ENCODE peak calls at places on chromosomes 4 and X, in four cellular contexts. One of them, this sample, is unnamed. For H3K9me2, the result is how much of the 10 kb centered on the place peaks cover.

GRCh38 chr4:147820975-147821374 is 89.1 kb downstream of the ARHGAP10 start:
- DNase-seq in PC-3: no peak
- DNase-seq in HCT116: no peak
- DNase-seq in GM23248: no peak
- DNase-seq in this sample: no peak

GRCh38 chr4:62670509-62670908 is 1470.4 kb downstream of the ADGRL3 start:
- DNase-seq in PC-3: no peak
- DNase-seq in HCT116: no peak
- DNase-seq in GM23248: no peak
- DNase-seq in this sample: peak

GRCh38 chr4:188781655-188782054 is 642.4 kb downstream of the TRIML1 start:
- DNase-seq in PC-3: peak
- DNase-seq in GM23248: peak
- DNase-seq in HCT116: peak
- DNase-seq in this sample: peak

GRCh38 chr4:68987007-68987406 is 35.4 kb upstream of the UGT2A3 start:
- DNase-seq in PC-3: no peak
- DNase-seq in HCT116: no peak
- DNase-seq in GM23248: no peak
- DNase-seq in this sample: no peak

GRCh38 chr4:140725556-140725955 is 30.6 kb downstream of the TBC1D9 start:
- DNase-seq in GM23248: no peak
- DNase-seq in HCT116: no peak
- DNase-seq in PC-3: no peak
- DNase-seq in this sample: no peak

GRCh38 chr4:118790544-118790943 is 45.4 kb downstream of the SEC24D start:
- DNase-seq in GM23248: no peak
- DNase-seq in PC-3: no peak
- DNase-seq in HCT116: no peak
- DNase-seq in this sample: no peak

GRCh38 chr4:186739317-186739716 is 15.7 kb upstream of the FAT1 start:
- DNase-seq in PC-3: no peak
- DNase-seq in GM23248: no peak
- DNase-seq in HCT116: no peak
- DNase-seq in this sample: no peak

GRCh38 chr4:164935363-164935762 is 42.1 kb downstream of the TRIM61 start:
- DNase-seq in HCT116: peak
- DNase-seq in PC-3: peak
- DNase-seq in GM23248: no peak
- DNase-seq in this sample: peak

GRCh38 chr4:79632114-79632513 is 224.1 kb upstream of the GK2 start:
- DNase-seq in GM23248: no peak
- DNase-seq in HCT116: no peak
- DNase-seq in PC-3: peak
- DNase-seq in this sample: no peak

GRCh38 chr4:96504386-96504785 is 664.5 kb downstream of the PDHA2 start:
- DNase-seq in HCT116: no peak
- DNase-seq in GM23248: no peak
- DNase-seq in PC-3: no peak
- DNase-seq in this sample: no peak

GRCh38 chr4:42428036-42428435 is 30.7 kb downstream of the SHISA3 start:
- DNase-seq in HCT116: no peak
- DNase-seq in GM23248: no peak
- DNase-seq in PC-3: no peak
- DNase-seq in this sample: no peak

GRCh38 chrX:8721536-8721935 is 10.4 kb downstream of the ANOS1 start:
- DNase-seq in PC-3: no peak
- DNase-seq in GM23248: no peak
- DNase-seq in HCT116: no peak
- DNase-seq in this sample: no peak

GRCh38 chr4:139227729-139228404 is 50.8 kb upstream of the ELF2 start:
- DNase-seq in PC-3: peak
- DNase-seq in GM23248: no peak
- DNase-seq in HCT116: peak
- DNase-seq in this sample: no peak

GRCh38 chrX:46574941-46575381 is 1.4 kb downstream of the CHST7 start:
- DNase-seq in GM23248: peak
- DNase-seq in HCT116: no peak
- DNase-seq in PC-3: no peak
- DNase-seq in this sample: peak

GRCh38 chrX:7552758-7553157 is 290.2 kb upstream of the VCX start:
- DNase-seq in HCT116: no peak
- DNase-seq in GM23248: peak
- DNase-seq in PC-3: no peak
- DNase-seq in this sample: no peak

GRCh38 chr4:73499996-73500765 is 18.6 kb downstream of the AFM start:
- DNase-seq in HCT116: no peak
- DNase-seq in PC-3: peak
- DNase-seq in GM23248: peak
- DNase-seq in this sample: no peak

GRCh38 chrX:14864626-14865025 is 8.2 kb downstream of the FANCB start:
- DNase-seq in GM23248: peak
- DNase-seq in PC-3: peak
- DNase-seq in HCT116: no peak
- DNase-seq in this sample: no peak
- H3K9me2 ChIP-seq in GM23248: under half
- H3K9me2 ChIP-seq in PC-3: under half
- H3K9me2 ChIP-seq in HCT116: under half
- H3K9me2 ChIP-seq in this sample: under half

GRCh38 chr4:127622923-127623754 is 9.6 kb upstream of the INTU start:
- DNase-seq in HCT116: no peak
- DNase-seq in GM23248: peak
- DNase-seq in PC-3: no peak
- DNase-seq in this sample: peak

GRCh38 chr4:127622621-127622922 is 10.2 kb upstream of the INTU start:
- DNase-seq in PC-3: no peak
- DNase-seq in GM23248: no peak
- DNase-seq in HCT116: no peak
- DNase-seq in this sample: no peak

GRCh38 chr4:127624176-127624575 is 8.6 kb upstream of the INTU start:
- DNase-seq in HCT116: no peak
- DNase-seq in PC-3: no peak
- DNase-seq in GM23248: no peak
- DNase-seq in this sample: no peak

GRCh38 chr4:127618427-127618826 is 14.3 kb upstream of the INTU start:
- DNase-seq in GM23248: no peak
- DNase-seq in HCT116: no peak
- DNase-seq in PC-3: no peak
- DNase-seq in this sample: no peak

GRCh38 chr4:127623755-127624087 is 9.0 kb upstream of the INTU start:
- DNase-seq in PC-3: no peak
- DNase-seq in GM23248: peak
- DNase-seq in HCT116: no peak
- DNase-seq in this sample: no peak
- H3K9ac ChIP-seq in PC-3: no peak
- H3K9ac ChIP-seq in GM23248: peak
- H3K9ac ChIP-seq in HCT116: no peak
- H3K9ac ChIP-seq in this sample: no peak

DNA sequence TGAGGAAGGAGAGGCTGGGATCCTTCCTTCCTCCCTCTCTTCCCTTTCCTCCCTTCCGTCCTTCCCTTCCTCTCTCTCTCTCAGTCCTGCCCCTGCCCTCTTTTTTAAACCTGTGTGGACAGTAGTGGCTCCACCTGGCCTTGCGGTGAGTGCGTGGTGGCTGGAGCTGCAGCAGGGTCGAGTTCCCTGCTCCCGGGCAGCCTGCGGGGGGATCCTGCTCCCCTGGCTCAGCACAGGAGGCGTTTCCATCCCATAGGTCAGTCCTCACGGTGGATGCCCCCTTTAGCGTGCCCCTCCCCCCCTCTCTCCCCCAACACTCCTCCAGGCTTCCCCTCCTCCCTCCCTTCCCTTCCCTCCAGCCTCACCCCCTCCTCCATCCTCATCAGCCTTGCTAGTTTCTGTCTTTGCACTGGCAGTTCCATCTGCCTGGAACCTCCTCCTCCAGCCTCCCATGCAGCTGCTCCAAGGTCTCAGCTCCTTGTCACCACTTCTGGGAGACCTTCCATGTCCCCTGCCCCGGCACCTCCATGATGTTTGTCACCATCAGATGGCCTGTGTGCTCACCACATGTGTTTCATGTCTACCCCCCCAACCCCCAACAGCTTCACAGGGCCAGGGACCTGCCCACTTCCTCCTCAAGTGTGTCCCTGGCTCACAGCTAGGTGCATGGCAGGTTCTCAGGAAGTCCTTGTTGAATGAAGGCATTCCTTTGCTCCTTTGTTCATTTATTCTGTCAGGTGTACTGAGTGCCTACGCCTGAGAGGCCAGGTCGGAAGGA is 68.4 kb downstream of the PSAPL1 start:
- DNase-seq in PC-3: no peak
- DNase-seq in HCT116: no peak
- DNase-seq in GM23248: no peak
- DNase-seq in this sample: peak
- H2AFZ ChIP-seq in PC-3: no peak
- H2AFZ ChIP-seq in HCT116: no peak
- H2AFZ ChIP-seq in GM23248: no peak
- H2AFZ ChIP-seq in this sample: no peak

DNA sequence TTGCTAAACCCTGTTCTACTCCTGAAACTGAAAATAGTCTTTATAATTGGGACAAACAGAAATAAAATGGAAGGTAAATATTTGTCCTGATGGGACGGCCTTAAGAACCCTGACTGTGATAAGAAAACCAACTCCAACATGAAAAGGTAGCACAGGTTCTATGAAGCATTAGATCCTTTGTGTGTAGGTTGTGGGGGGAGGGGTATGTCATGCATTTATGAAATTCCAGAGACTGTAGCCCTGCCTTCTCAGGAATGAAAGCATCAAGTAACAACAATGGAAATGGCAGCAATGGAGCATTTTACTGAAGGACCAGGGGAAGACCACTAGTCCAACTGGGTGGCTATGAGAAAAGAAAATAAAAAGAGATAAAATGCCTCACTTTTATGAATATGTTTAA is 23.9 kb downstream of the CXXC4 start:
- DNase-seq in HCT116: no peak
- DNase-seq in GM23248: no peak
- DNase-seq in PC-3: no peak
- DNase-seq in this sample: no peak
- H3K9me2 ChIP-seq in HCT116: under half
- H3K9me2 ChIP-seq in GM23248: under half
- H3K9me2 ChIP-seq in PC-3: under half
- H3K9me2 ChIP-seq in this sample: under half

DNA sequence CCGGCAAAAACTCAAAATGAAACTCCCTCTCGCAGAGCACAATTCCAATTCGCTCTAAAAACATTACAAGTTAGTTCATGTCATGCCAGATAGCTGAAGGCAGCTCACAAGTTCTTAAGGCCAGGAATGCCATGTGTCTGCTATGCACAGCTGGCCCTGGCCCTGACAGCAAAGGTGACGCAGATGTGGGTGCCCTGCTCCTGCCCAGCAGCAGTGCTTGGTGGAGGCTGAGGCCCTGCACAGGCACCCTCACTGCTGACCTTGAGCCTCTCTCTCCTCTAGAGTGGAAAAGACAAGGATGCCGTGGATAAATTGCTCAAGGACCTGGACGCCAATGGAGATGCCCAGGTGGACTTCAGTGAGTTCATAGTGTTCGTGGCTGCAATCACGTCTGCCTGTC is 2.9 kb downstream of the S100P start:
- DNase-seq in HCT116: no peak
- DNase-seq in PC-3: no peak
- DNase-seq in GM23248: no peak
- DNase-seq in this sample: peak
- H3K9ac ChIP-seq in HCT116: no peak
- H3K9ac ChIP-seq in PC-3: peak
- H3K9ac ChIP-seq in GM23248: no peak
- H3K9ac ChIP-seq in this sample: no peak

DNA sequence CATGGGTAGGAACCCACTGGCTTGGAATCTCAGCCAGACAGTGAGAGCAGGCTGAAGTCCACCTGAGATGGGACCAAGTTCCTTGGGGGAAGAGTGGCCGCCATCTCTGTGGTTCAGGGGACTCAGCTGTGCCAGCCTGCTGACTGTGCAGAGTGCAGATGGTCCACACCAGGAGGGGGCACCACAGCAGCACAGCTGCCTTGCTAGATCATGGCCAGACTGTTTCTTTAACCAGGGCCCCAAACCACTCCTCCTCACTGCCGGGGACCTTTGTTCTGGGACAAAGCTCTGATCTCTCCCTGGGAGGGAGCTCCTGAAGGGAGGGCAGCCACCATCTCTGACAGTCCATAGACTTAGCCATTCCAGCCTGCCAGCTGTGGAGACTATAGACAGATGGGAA is 2189.6 kb downstream of the PCDH7 start:
- DNase-seq in PC-3: no peak
- DNase-seq in GM23248: no peak
- DNase-seq in HCT116: no peak
- DNase-seq in this sample: no peak
- H2AFZ ChIP-seq in PC-3: no peak
- H2AFZ ChIP-seq in GM23248: no peak
- H2AFZ ChIP-seq in HCT116: no peak
- H2AFZ ChIP-seq in this sample: no peak

GRCh38 chrX:12917753-12918152 is 11.3 kb downstream of the TLR8 start:
- DNase-seq in GM23248: no peak
- DNase-seq in PC-3: no peak
- DNase-seq in HCT116: no peak
- DNase-seq in this sample: no peak

GRCh38 chrX:12910851-12911461 is 4.5 kb downstream of the TLR8 start:
- DNase-seq in PC-3: no peak
- DNase-seq in HCT116: no peak
- DNase-seq in GM23248: no peak
- DNase-seq in this sample: no peak

GRCh38 chrX:12910424-12910823 is 4.0 kb downstream of the TLR8 start:
- DNase-seq in HCT116: no peak
- DNase-seq in GM23248: no peak
- DNase-seq in PC-3: no peak
- DNase-seq in this sample: no peak

DNA sequence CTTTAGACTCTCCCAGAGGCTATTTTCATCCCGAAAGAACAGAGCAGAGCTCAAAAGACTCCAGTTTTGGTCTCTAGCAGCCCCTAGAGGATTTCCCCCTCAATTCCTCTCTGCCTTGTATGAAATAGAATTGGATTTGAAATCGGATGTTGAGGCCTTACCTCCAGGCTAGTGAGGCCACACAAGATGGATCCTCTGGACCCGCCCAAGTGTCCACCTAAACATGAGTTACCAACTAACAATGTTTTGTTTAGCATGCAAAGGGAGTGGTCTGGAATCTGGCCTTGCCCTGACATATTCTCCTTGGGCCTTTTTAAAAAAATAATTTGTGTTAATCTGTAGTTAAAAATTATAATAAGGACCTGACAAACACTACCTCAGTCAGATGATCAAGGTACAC is 6.4 kb downstream of the TLR8 start:
- DNase-seq in HCT116: no peak
- DNase-seq in GM23248: no peak
- DNase-seq in PC-3: no peak
- DNase-seq in this sample: no peak
- H3K9me2 ChIP-seq in HCT116: under half
- H3K9me2 ChIP-seq in GM23248: under half
- H3K9me2 ChIP-seq in PC-3: under half
- H3K9me2 ChIP-seq in this sample: under half

This sample was measured in SK-N-SH.